ENCODE peak calls at places on chromosomes 5 and 9, in six cellular contexts. One of them, this sample, is unnamed. For H3K4me1, the result is how much of the 10 kb centered on the place peaks cover.

GRCh38 chr9:137044502-137045177 is 1.3 kb downstream of the NPDC1 start:
- DNase-seq in thyroid gland: no peak
- DNase-seq in GM23338: no peak
- DNase-seq in A549: no peak
- DNase-seq in small intestine: no peak
- DNase-seq in tibial nerve: no peak
- DNase-seq in this sample: no peak

GRCh38 chr5:131677115-131677514 is 42.1 kb upstream of the RAPGEF6 start:
- DNase-seq in thyroid gland: no peak
- DNase-seq in GM23338: no peak
- DNase-seq in A549: no peak
- DNase-seq in small intestine: no peak
- DNase-seq in tibial nerve: no peak
- DNase-seq in this sample: no peak

GRCh38 chr9:19788614-19789271 is at the start of gene SLC24A2:
- DNase-seq in thyroid gland: no peak
- DNase-seq in GM23338: peak
- DNase-seq in A549: no peak
- DNase-seq in small intestine: no peak
- DNase-seq in tibial nerve: no peak
- DNase-seq in this sample: no peak

GRCh38 chr5:149320791-149321330 is 24.4 kb upstream of the GRPEL2 start:
- DNase-seq in thyroid gland: peak
- DNase-seq in GM23338: peak
- DNase-seq in A549: peak
- DNase-seq in small intestine: peak
- DNase-seq in tibial nerve: peak
- DNase-seq in this sample: no peak

GRCh38 chr9:99266136-99267023 is 44.3 kb downstream of the SEC61B start:
- DNase-seq in thyroid gland: peak
- DNase-seq in GM23338: peak
- DNase-seq in A549: peak
- DNase-seq in small intestine: peak
- DNase-seq in tibial nerve: peak
- DNase-seq in this sample: peak

GRCh38 chr9:27688954-27689353 is 115.7 kb upstream of the C9orf72 start:
- DNase-seq in thyroid gland: peak
- DNase-seq in GM23338: no peak
- DNase-seq in A549: no peak
- DNase-seq in small intestine: no peak
- DNase-seq in tibial nerve: no peak
- DNase-seq in this sample: no peak

GRCh38 chr5:58462623-58463230 is 2.8 kb upstream of the PLK2 start:
- DNase-seq in thyroid gland: peak
- DNase-seq in GM23338: peak
- DNase-seq in A549: peak
- DNase-seq in small intestine: peak
- DNase-seq in tibial nerve: peak
- DNase-seq in this sample: peak

GRCh38 chr9:7489018-7489417 is 310.6 kb downstream of the DMAC1 start:
- DNase-seq in thyroid gland: no peak
- DNase-seq in GM23338: no peak
- DNase-seq in A549: no peak
- DNase-seq in small intestine: peak
- DNase-seq in tibial nerve: peak
- DNase-seq in this sample: no peak

GRCh38 chr9:136220017-136220729 is 15.2 kb upstream of the LHX3 start:
- DNase-seq in thyroid gland: no peak
- DNase-seq in GM23338: no peak
- DNase-seq in A549: no peak
- DNase-seq in small intestine: peak
- DNase-seq in tibial nerve: no peak
- DNase-seq in this sample: no peak

GRCh38 chr5:134581241-134581981 is 51.2 kb downstream of the SAR1B start:
- DNase-seq in thyroid gland: no peak
- DNase-seq in GM23338: no peak
- DNase-seq in A549: no peak
- DNase-seq in small intestine: no peak
- DNase-seq in tibial nerve: no peak
- DNase-seq in this sample: no peak

GRCh38 chr9:133351908-133352634 is 4.1 kb downstream of the RPL7A start:
- DNase-seq in thyroid gland: no peak
- DNase-seq in GM23338: peak
- DNase-seq in A549: peak
- DNase-seq in small intestine: no peak
- DNase-seq in tibial nerve: no peak
- DNase-seq in this sample: no peak

GRCh38 chr5:82421119-82421518 is 143.0 kb upstream of the RPS23 start:
- DNase-seq in thyroid gland: no peak
- DNase-seq in GM23338: no peak
- DNase-seq in A549: peak
- DNase-seq in small intestine: peak
- DNase-seq in tibial nerve: no peak
- DNase-seq in this sample: no peak

GRCh38 chr5:10958728-10959127 is 197.7 kb upstream of the DAP start:
- DNase-seq in thyroid gland: no peak
- DNase-seq in GM23338: no peak
- DNase-seq in A549: no peak
- DNase-seq in small intestine: no peak
- DNase-seq in tibial nerve: no peak
- DNase-seq in this sample: no peak

GRCh38 chr9:75121914-75122558 is 33.7 kb downstream of the OSTF1 start:
- DNase-seq in thyroid gland: no peak
- DNase-seq in GM23338: peak
- DNase-seq in A549: no peak
- DNase-seq in small intestine: no peak
- DNase-seq in tibial nerve: no peak
- DNase-seq in this sample: no peak

GRCh38 chr5:12182988-12183387 is 278.7 kb upstream of the CTNND2 start:
- DNase-seq in thyroid gland: no peak
- DNase-seq in GM23338: no peak
- DNase-seq in A549: no peak
- DNase-seq in small intestine: no peak
- DNase-seq in tibial nerve: no peak
- DNase-seq in this sample: no peak

GRCh38 chr9:113602126-113603119 is 138.9 kb downstream of the RGS3 start:
- DNase-seq in thyroid gland: no peak
- DNase-seq in GM23338: peak
- DNase-seq in A549: no peak
- DNase-seq in small intestine: no peak
- DNase-seq in tibial nerve: no peak
- DNase-seq in this sample: no peak

GRCh38 chr5:103450333-103451061 is 112.1 kb downstream of the NUDT12 start:
- DNase-seq in thyroid gland: no peak
- DNase-seq in GM23338: no peak
- DNase-seq in A549: no peak
- DNase-seq in small intestine: no peak
- DNase-seq in tibial nerve: no peak
- DNase-seq in this sample: no peak

GRCh38 chr5:57795203-57795602 is 312.6 kb upstream of the ACTBL2 start:
- DNase-seq in thyroid gland: no peak
- DNase-seq in GM23338: no peak
- DNase-seq in A549: no peak
- DNase-seq in small intestine: no peak
- DNase-seq in tibial nerve: no peak
- DNase-seq in this sample: no peak

GRCh38 chr5:73938280-73938937 is 312.4 kb downstream of the ARHGEF28 start:
- DNase-seq in thyroid gland: no peak
- DNase-seq in GM23338: no peak
- DNase-seq in A549: peak
- DNase-seq in small intestine: no peak
- DNase-seq in tibial nerve: no peak
- DNase-seq in this sample: no peak

GRCh38 chr9:104961238-104961637 is 33.3 kb upstream of the ABCA1 start:
- DNase-seq in thyroid gland: no peak
- DNase-seq in GM23338: peak
- DNase-seq in A549: peak
- DNase-seq in small intestine: peak
- DNase-seq in tibial nerve: no peak
- DNase-seq in this sample: no peak

DNA sequence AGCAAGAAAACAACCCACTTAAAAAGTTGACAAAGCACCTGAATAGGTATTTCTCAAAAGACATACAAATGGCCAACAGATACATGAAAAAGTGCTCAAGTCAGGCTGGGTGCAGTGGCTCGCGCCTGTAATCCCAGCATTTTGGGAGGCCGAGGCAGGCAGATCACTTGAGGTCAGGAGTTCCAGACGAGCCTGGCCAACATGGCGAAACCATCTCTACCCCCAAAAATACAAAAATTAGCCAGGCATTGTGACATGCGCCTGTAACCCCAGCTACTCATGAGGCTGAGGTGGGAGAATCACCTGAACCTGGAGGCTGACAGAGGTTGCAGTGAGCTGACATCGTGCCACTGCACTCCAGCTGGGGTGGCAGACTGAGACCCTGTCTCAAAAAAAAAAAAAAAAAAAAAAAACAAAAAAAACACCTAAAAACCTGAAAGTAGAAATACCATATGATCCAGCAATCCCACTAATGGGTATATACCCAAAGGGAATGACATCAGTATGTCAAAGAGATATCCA is 101.7 kb downstream of the THBS4 start:
- DNase-seq in thyroid gland: no peak
- DNase-seq in GM23338: no peak
- DNase-seq in A549: no peak
- DNase-seq in small intestine: no peak
- DNase-seq in tibial nerve: no peak
- DNase-seq in this sample: no peak
- H3K4me1 ChIP-seq in thyroid gland: under half
- H3K4me1 ChIP-seq in GM23338: half or more
- H3K4me1 ChIP-seq in A549: under half
- H3K4me1 ChIP-seq in small intestine: under half
- H3K4me1 ChIP-seq in tibial nerve: under half
- H3K4me1 ChIP-seq in this sample: half or more

DNA sequence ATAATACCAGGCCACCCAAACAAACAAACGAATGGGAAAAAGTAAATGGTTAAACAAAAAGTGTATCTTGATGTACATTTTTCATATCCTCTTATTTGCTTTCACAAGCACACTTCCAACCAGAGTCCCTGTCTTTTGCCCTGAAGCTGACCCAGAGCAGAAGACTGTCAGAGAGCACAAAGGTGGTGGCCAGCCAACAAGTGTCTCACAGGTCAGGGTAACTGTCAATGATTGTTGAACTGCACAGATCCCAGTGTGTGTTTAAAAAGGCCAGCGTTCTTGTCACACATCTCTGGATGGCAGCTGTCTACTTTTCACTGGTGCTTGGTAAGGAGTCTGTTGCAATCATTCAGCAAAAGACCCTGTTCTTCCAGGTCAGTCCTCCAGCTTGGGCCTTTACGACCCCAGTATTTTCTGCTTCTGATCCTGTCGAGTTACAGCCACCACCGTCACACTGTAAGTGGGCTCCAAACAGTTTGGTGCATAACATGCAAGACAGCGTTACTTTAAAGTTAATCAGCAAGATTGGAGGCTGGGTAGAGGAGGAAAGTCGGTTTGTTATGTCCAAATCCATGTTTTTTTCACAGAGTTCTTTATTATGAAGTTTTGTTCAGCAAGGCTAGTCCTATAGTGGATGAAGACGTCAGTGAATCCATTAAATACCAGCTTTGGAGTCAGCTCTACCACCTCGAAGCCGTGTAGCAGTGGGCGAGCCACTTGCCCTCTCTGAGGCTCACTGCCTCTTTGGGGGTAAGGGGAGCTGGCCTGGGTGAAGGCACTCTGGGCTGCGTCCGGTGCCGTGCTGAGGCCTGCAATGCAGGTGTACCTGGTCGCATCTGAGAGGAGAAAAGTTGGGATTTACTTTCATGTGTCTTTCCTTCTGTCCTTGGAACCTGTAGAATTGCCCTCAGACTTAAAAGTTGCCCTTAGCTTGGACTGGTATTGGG is 265.7 kb downstream of the AOPEP start:
- DNase-seq in thyroid gland: no peak
- DNase-seq in GM23338: no peak
- DNase-seq in A549: no peak
- DNase-seq in small intestine: no peak
- DNase-seq in tibial nerve: no peak
- DNase-seq in this sample: no peak
- H3K4me3 ChIP-seq in thyroid gland: no peak
- H3K4me3 ChIP-seq in GM23338: no peak
- H3K4me3 ChIP-seq in A549: peak
- H3K4me3 ChIP-seq in small intestine: no peak
- H3K4me3 ChIP-seq in tibial nerve: no peak
- H3K4me3 ChIP-seq in this sample: no peak

DNA sequence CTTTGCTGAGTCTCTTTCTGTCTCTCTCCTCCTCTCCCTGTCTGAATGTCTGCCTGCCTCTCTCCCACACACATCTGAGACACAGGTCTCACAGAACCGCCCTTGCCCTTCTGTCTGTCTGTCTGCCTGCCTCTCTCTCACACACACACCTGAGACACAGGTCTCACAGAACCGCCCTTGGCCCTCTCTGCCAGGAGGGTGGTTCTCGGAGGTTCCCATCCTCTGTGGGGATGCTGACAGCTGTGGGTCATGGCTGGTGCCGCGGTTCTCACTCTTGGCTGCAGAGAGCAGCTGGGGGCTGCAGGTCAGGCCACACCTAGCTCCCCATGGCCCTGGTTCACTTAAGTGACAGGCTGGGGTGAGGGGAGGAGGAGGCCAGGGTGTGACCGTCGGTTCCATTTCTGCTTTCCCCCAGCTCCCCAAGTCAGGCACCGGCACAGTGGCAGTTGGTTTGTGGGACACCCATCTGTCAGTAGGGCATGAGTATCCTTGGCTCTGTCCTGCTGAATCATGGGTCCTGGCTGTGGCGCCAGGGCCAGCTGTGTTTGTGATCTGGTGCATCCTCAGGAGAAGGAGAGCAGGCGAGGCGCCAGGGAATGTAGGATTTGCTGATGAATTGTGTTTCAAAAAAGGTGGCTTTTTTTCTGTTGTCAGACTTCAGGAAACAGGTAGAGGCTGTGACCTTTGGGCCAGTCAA is 42.3 kb upstream of the CLPTM1L start:
- DNase-seq in thyroid gland: peak
- DNase-seq in GM23338: no peak
- DNase-seq in A549: no peak
- DNase-seq in small intestine: no peak
- DNase-seq in tibial nerve: no peak
- DNase-seq in this sample: no peak
- H3K4me1 ChIP-seq in thyroid gland: under half
- H3K4me1 ChIP-seq in GM23338: under half
- H3K4me1 ChIP-seq in A549: under half
- H3K4me1 ChIP-seq in small intestine: under half
- H3K4me1 ChIP-seq in tibial nerve: under half
- H3K4me1 ChIP-seq in this sample: under half

GRCh38 chr5:31158686-31159085 is 34.8 kb upstream of the CDH6 start:
- DNase-seq in thyroid gland: no peak
- DNase-seq in GM23338: no peak
- DNase-seq in A549: no peak
- DNase-seq in small intestine: no peak
- DNase-seq in tibial nerve: no peak
- DNase-seq in this sample: no peak

GRCh38 chr5:31156761-31157160 is 36.7 kb upstream of the CDH6 start:
- DNase-seq in thyroid gland: no peak
- DNase-seq in GM23338: no peak
- DNase-seq in A549: no peak
- DNase-seq in small intestine: no peak
- DNase-seq in tibial nerve: no peak
- DNase-seq in this sample: no peak

GRCh38 chr5:31157719-31158118 is 35.8 kb upstream of the CDH6 start:
- DNase-seq in thyroid gland: no peak
- DNase-seq in GM23338: no peak
- DNase-seq in A549: no peak
- DNase-seq in small intestine: no peak
- DNase-seq in tibial nerve: no peak
- DNase-seq in this sample: no peak

GRCh38 chr5:31149072-31149471 is 44.4 kb upstream of the CDH6 start:
- DNase-seq in thyroid gland: no peak
- DNase-seq in GM23338: peak
- DNase-seq in A549: no peak
- DNase-seq in small intestine: no peak
- DNase-seq in tibial nerve: no peak
- DNase-seq in this sample: no peak

GRCh38 chr5:31153523-31153922 is 40.0 kb upstream of the CDH6 start:
- DNase-seq in thyroid gland: no peak
- DNase-seq in GM23338: no peak
- DNase-seq in A549: no peak
- DNase-seq in small intestine: peak
- DNase-seq in tibial nerve: no peak
- DNase-seq in this sample: no peak
- H3K4me3 ChIP-seq in thyroid gland: no peak
- H3K4me3 ChIP-seq in GM23338: no peak
- H3K4me3 ChIP-seq in A549: no peak
- H3K4me3 ChIP-seq in small intestine: no peak
- H3K4me3 ChIP-seq in tibial nerve: no peak
- H3K4me3 ChIP-seq in this sample: no peak